ENCODE peak calls at places on chromosomes 3 and 15, in seven cellular contexts. I is mucosa of descending colon; L is stimulated activated CD8-positive, alpha-beta memory T cell treated with anti-CD3 and anti-CD28 coated beads, Interleukin-4, amount 100 ng/mL, for 48 hours; Q is CD8-positive, alpha-beta T cell; J is T-helper 9 cell; H is ecto neural progenitor cell; N is AG10803. F is an unnamed sample.

GRCh38 chr3:110414851-110415250 is 656.8 kb upstream of the NECTIN3 start:
- DNase-seq in I (no peak), L (no peak), Q (no peak), J (no peak), H (no peak), N (peak), F (no peak)

GRCh38 chr3:183895774-183896173 is 11.1 kb upstream of the PARL start:
- DNase-seq in I (no peak), L (no peak), Q (no peak), J (no peak), H (no peak), N (no peak), F (no peak)

GRCh38 chr15:62505761-62506160 is 340.7 kb upstream of the C2CD4B start:
- DNase-seq in I (no peak), L (no peak), Q (no peak), J (no peak), H (no peak), N (peak), F (no peak)

GRCh38 chr3:136070953-136071949 is 105.7 kb downstream of the PPP2R3A start:
- DNase-seq in I (no peak), L (no peak), Q (no peak), J (no peak), H (peak), N (peak), F (no peak)

GRCh38 chr15:60982249-60982932 is 246.7 kb downstream of the RORA start:
- DNase-seq in I (no peak), L (no peak), Q (no peak), J (no peak), H (no peak), N (peak), F (no peak)

GRCh38 chr3:128973988-128974564 is 19.8 kb downstream of the CFAP92 start:
- DNase-seq in I (no peak), L (no peak), Q (no peak), J (no peak), H (no peak), N (no peak), F (no peak)

GRCh38 chr3:142645236-142645793 is 49.1 kb downstream of the PLS1 start:
- DNase-seq in I (no peak), L (no peak), Q (no peak), J (no peak), H (no peak), N (no peak), F (no peak)

GRCh38 chr3:52056521-52056967 is at the start of gene DUSP7:
- DNase-seq in I (peak), L (peak), Q (peak), J (peak), H (peak), N (peak), F (peak)

GRCh38 chr15:85583404-85584390 is 203.3 kb downstream of the AKAP13 start:
- DNase-seq in I (no peak), L (peak), Q (no peak), J (peak), H (no peak), N (peak), F (peak)

GRCh38 chr15:66293419-66294156 is at the start of gene DIS3L:
- DNase-seq in I (peak), L (peak), Q (peak), J (peak), H (peak), N (peak), F (peak)

F was measured in midbrain.